ENCODE peak calls at places on chromosomes 6 and 20, in eight cellular contexts. One of them, this sample, is unnamed.

GRCh38 chr20:39935921-39936320 is 753.1 kb downstream of the MAFB start:
- DNase-seq in HFF-Myc: no peak
- DNase-seq in HL-60: no peak
- DNase-seq in coronary artery: no peak
- DNase-seq in nephron progenitor cell: no peak
- DNase-seq in lower lobe of right lung: no peak
- DNase-seq in A549: no peak
- DNase-seq in Peyer's patch: no peak
- DNase-seq in this sample: no peak

GRCh38 chr6:103870970-103871369 is 988.7 kb downstream of the HACE1 start:
- DNase-seq in nephron progenitor cell: no peak
- DNase-seq in A549: no peak
- DNase-seq in HL-60: no peak
- DNase-seq in HFF-Myc: no peak
- DNase-seq in coronary artery: no peak
- DNase-seq in Peyer's patch: no peak
- DNase-seq in lower lobe of right lung: no peak
- DNase-seq in this sample: no peak

GRCh38 chr6:89843070-89843469 is 13.4 kb downstream of the CASP8AP2 start:
- DNase-seq in Peyer's patch: no peak
- DNase-seq in A549: no peak
- DNase-seq in HL-60: no peak
- DNase-seq in HFF-Myc: no peak
- DNase-seq in coronary artery: no peak
- DNase-seq in lower lobe of right lung: no peak
- DNase-seq in nephron progenitor cell: no peak
- DNase-seq in this sample: no peak

GRCh38 chr20:17345321-17345720 is 118.5 kb downstream of the PCSK2 start:
- DNase-seq in lower lobe of right lung: no peak
- DNase-seq in HFF-Myc: no peak
- DNase-seq in A549: no peak
- DNase-seq in Peyer's patch: no peak
- DNase-seq in HL-60: no peak
- DNase-seq in nephron progenitor cell: no peak
- DNase-seq in coronary artery: no peak
- DNase-seq in this sample: no peak

GRCh38 chr6:34143884-34144580 is 1.9 kb downstream of the GRM4 start:
- DNase-seq in lower lobe of right lung: no peak
- DNase-seq in nephron progenitor cell: peak; percentile 84
- DNase-seq in coronary artery: no peak
- DNase-seq in HL-60: no peak
- DNase-seq in HFF-Myc: no peak
- DNase-seq in A549: peak; percentile 40
- DNase-seq in Peyer's patch: peak; percentile 36
- DNase-seq in this sample: peak; percentile 69

GRCh38 chr20:48294196-48294595 is 508.9 kb upstream of the SULF2 start:
- DNase-seq in lower lobe of right lung: no peak
- DNase-seq in coronary artery: no peak
- DNase-seq in nephron progenitor cell: no peak
- DNase-seq in Peyer's patch: no peak
- DNase-seq in HFF-Myc: no peak
- DNase-seq in HL-60: no peak
- DNase-seq in A549: no peak
- DNase-seq in this sample: no peak

GRCh38 chr6:81762132-81762531 is 9.7 kb upstream of the TENT5A start:
- DNase-seq in coronary artery: no peak
- DNase-seq in Peyer's patch: no peak
- DNase-seq in HL-60: no peak
- DNase-seq in A549: no peak
- DNase-seq in lower lobe of right lung: no peak
- DNase-seq in HFF-Myc: no peak
- DNase-seq in nephron progenitor cell: no peak
- DNase-seq in this sample: no peak

GRCh38 chr6:98672681-98673475 is 161.5 kb upstream of the POU3F2 start:
- DNase-seq in lower lobe of right lung: no peak
- DNase-seq in nephron progenitor cell: no peak
- DNase-seq in HL-60: no peak
- DNase-seq in HFF-Myc: no peak
- DNase-seq in coronary artery: no peak
- DNase-seq in Peyer's patch: no peak
- DNase-seq in A549: no peak
- DNase-seq in this sample: no peak

GRCh38 chr6:4378319-4378996 is 243.1 kb upstream of the ECI2 start:
- DNase-seq in lower lobe of right lung: no peak
- DNase-seq in A549: no peak
- DNase-seq in nephron progenitor cell: no peak
- DNase-seq in Peyer's patch: no peak
- DNase-seq in coronary artery: no peak
- DNase-seq in HL-60: no peak
- DNase-seq in HFF-Myc: no peak
- DNase-seq in this sample: no peak

GRCh38 chr20:22576273-22576672 is 8.1 kb downstream of the FOXA2 start:
- DNase-seq in coronary artery: no peak
- DNase-seq in Peyer's patch: no peak
- DNase-seq in nephron progenitor cell: no peak
- DNase-seq in A549: no peak
- DNase-seq in lower lobe of right lung: no peak
- DNase-seq in HL-60: no peak
- DNase-seq in HFF-Myc: no peak
- DNase-seq in this sample: no peak

GRCh38 chr6:166586424-166587156 is at the start of gene RAMACL:
- DNase-seq in Peyer's patch: peak; percentile 85
- DNase-seq in A549: peak; percentile 21
- DNase-seq in HL-60: no peak
- DNase-seq in lower lobe of right lung: no peak
- DNase-seq in nephron progenitor cell: peak; percentile 26
- DNase-seq in coronary artery: no peak
- DNase-seq in HFF-Myc: no peak
- DNase-seq in this sample: peak; percentile 83

GRCh38 chr6:165468836-165469235 is 159.4 kb upstream of the C6orf118 start:
- DNase-seq in A549: no peak
- DNase-seq in lower lobe of right lung: no peak
- DNase-seq in Peyer's patch: no peak
- DNase-seq in HL-60: no peak
- DNase-seq in nephron progenitor cell: no peak
- DNase-seq in coronary artery: no peak
- DNase-seq in HFF-Myc: no peak
- DNase-seq in this sample: no peak

GRCh38 chr6:165468361-165468760 is 159.0 kb upstream of the C6orf118 start:
- DNase-seq in lower lobe of right lung: no peak
- DNase-seq in coronary artery: no peak
- DNase-seq in HL-60: no peak
- DNase-seq in nephron progenitor cell: no peak
- DNase-seq in A549: no peak
- DNase-seq in HFF-Myc: no peak
- DNase-seq in Peyer's patch: no peak
- DNase-seq in this sample: no peak

DNA sequence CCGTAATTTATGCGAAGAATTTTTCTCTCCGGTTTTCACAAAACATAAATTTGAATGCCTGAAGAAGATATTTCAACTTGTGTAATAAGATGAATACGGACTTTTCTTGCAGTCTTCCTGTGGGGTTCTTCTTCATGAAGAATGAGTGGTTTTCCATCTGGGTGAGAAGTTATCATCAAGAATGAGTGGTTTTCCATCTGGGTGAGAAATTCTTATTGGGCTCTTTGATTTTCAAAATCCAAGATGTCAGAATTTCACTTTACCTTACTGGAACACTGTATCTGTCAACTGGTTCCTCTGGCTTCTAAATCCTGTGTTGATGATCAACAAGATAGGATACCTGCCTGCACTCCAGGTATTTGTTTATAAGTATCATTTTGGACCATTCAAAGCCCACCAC is 160.1 kb upstream of the C6orf118 start:
- DNase-seq in HFF-Myc: no peak
- DNase-seq in HL-60: no peak
- DNase-seq in nephron progenitor cell: no peak
- DNase-seq in lower lobe of right lung: no peak
- DNase-seq in coronary artery: no peak
- DNase-seq in Peyer's patch: no peak
- DNase-seq in A549: no peak
- DNase-seq in this sample: no peak
- TF ChIP-seq CTCF in HFF-Myc: no peak
- TF ChIP-seq CTCF in HL-60: no peak
- TF ChIP-seq CTCF in nephron progenitor cell: no peak
- TF ChIP-seq CTCF in lower lobe of right lung: no peak
- TF ChIP-seq CTCF in coronary artery: no peak
- TF ChIP-seq CTCF in Peyer's patch: no peak
- TF ChIP-seq CTCF in A549: no peak
- TF ChIP-seq CTCF in this sample: no peak

DNA sequence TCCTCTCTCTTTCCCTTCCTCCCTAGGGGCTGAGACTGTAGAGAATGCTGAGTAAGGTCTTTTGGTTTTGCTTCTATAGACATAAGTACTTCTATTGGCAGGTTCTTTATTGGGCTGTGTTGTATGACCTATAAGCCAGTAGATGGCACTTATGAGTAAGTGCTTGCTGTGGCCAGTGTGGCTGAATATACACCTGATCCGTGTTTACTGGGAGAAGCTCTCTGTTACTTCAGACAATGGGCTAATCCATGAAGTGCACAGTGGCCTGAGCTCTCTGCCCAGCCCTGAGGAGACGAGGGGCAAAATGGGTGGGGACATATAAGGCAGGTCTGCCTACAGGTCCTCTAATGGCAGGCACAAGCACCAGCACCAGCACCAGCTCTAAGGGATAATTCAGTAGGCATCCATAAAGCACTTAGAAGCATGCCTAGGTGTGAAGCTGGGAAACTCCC is 610.3 kb downstream of the RNF144B start:
- DNase-seq in coronary artery: no peak
- DNase-seq in A549: peak; percentile 5
- DNase-seq in HL-60: peak; percentile 8
- DNase-seq in lower lobe of right lung: no peak
- DNase-seq in nephron progenitor cell: peak; percentile 5
- DNase-seq in Peyer's patch: no peak
- DNase-seq in HFF-Myc: peak; percentile 0
- DNase-seq in this sample: peak; percentile 29
- TF ChIP-seq CTCF in coronary artery: no peak
- TF ChIP-seq CTCF in A549: peak; percentile 38
- TF ChIP-seq CTCF in HL-60: peak; percentile 47
- TF ChIP-seq CTCF in lower lobe of right lung: peak; percentile 51
- TF ChIP-seq CTCF in nephron progenitor cell: peak; percentile 64
- TF ChIP-seq CTCF in Peyer's patch: peak; percentile 51
- TF ChIP-seq CTCF in HFF-Myc: peak; percentile 22
- TF ChIP-seq CTCF in this sample: peak; percentile 41

GRCh38 chr6:116011096-116011401 is 49.6 kb downstream of the FRK start:
- DNase-seq in A549: no peak
- DNase-seq in coronary artery: no peak
- DNase-seq in HFF-Myc: no peak
- DNase-seq in lower lobe of right lung: no peak
- DNase-seq in Peyer's patch: no peak
- DNase-seq in HL-60: no peak
- DNase-seq in nephron progenitor cell: no peak
- DNase-seq in this sample: no peak
- TF ChIP-seq CTCF in A549: no peak
- TF ChIP-seq CTCF in coronary artery: no peak
- TF ChIP-seq CTCF in HFF-Myc: no peak
- TF ChIP-seq CTCF in lower lobe of right lung: no peak
- TF ChIP-seq CTCF in Peyer's patch: no peak
- TF ChIP-seq CTCF in HL-60: no peak
- TF ChIP-seq CTCF in nephron progenitor cell: peak; percentile 14
- TF ChIP-seq CTCF in this sample: no peak

DNA sequence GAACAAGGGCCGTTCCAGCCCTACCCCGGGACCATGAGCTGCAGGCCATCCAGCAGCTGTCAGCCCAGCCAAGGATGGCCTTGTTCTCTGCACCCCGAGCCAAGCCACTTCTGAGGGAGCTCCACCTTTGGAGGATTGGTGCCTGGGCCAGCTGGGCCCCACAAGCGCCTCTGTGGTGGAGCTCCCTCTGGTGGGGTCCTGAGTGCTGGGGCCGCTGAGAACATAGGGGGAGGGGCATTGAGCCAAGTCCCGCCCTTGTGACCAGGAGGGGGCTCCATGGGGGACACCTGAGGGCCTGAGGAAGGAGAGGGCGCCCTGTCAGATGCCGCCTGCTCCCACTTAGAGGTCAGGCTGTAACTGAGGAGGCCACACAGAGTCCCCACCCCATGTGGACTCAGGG is 43.2 kb downstream of the YTHDF1 start:
- DNase-seq in coronary artery: no peak
- DNase-seq in A549: no peak
- DNase-seq in HL-60: no peak
- DNase-seq in lower lobe of right lung: no peak
- DNase-seq in Peyer's patch: no peak
- DNase-seq in nephron progenitor cell: no peak
- DNase-seq in HFF-Myc: no peak
- DNase-seq in this sample: no peak
- TF ChIP-seq CTCF in coronary artery: no peak
- TF ChIP-seq CTCF in A549: no peak
- TF ChIP-seq CTCF in HL-60: no peak
- TF ChIP-seq CTCF in lower lobe of right lung: no peak
- TF ChIP-seq CTCF in Peyer's patch: no peak
- TF ChIP-seq CTCF in nephron progenitor cell: no peak
- TF ChIP-seq CTCF in HFF-Myc: peak; percentile 38
- TF ChIP-seq CTCF in this sample: peak; percentile 12

GRCh38 chr6:35388772-35389352 is 46.5 kb downstream of the PPARD start:
- DNase-seq in A549: no peak
- DNase-seq in HFF-Myc: no peak
- DNase-seq in coronary artery: no peak
- DNase-seq in nephron progenitor cell: no peak
- DNase-seq in Peyer's patch: no peak
- DNase-seq in lower lobe of right lung: no peak
- DNase-seq in HL-60: no peak
- DNase-seq in this sample: no peak
- TF ChIP-seq CTCF in A549: no peak
- TF ChIP-seq CTCF in HFF-Myc: no peak
- TF ChIP-seq CTCF in coronary artery: no peak
- TF ChIP-seq CTCF in nephron progenitor cell: no peak
- TF ChIP-seq CTCF in Peyer's patch: no peak
- TF ChIP-seq CTCF in lower lobe of right lung: no peak
- TF ChIP-seq CTCF in HL-60: no peak
- TF ChIP-seq CTCF in this sample: no peak

GRCh38 chr6:99821164-99821563 is 172.9 kb downstream of the MCHR2 start:
- DNase-seq in HL-60: no peak
- DNase-seq in lower lobe of right lung: no peak
- DNase-seq in coronary artery: no peak
- DNase-seq in nephron progenitor cell: no peak
- DNase-seq in A549: no peak
- DNase-seq in Peyer's patch: no peak
- DNase-seq in HFF-Myc: no peak
- DNase-seq in this sample: no peak

GRCh38 chr6:99818161-99818560 is 175.9 kb downstream of the MCHR2 start:
- DNase-seq in HL-60: no peak
- DNase-seq in Peyer's patch: no peak
- DNase-seq in lower lobe of right lung: no peak
- DNase-seq in A549: no peak
- DNase-seq in nephron progenitor cell: no peak
- DNase-seq in HFF-Myc: no peak
- DNase-seq in coronary artery: no peak
- DNase-seq in this sample: no peak

GRCh38 chr6:99819853-99820252 is 174.2 kb downstream of the MCHR2 start:
- DNase-seq in A549: no peak
- DNase-seq in nephron progenitor cell: no peak
- DNase-seq in HL-60: no peak
- DNase-seq in Peyer's patch: no peak
- DNase-seq in coronary artery: no peak
- DNase-seq in lower lobe of right lung: no peak
- DNase-seq in HFF-Myc: no peak
- DNase-seq in this sample: no peak

GRCh38 chr6:99822741-99823512 is 171.1 kb downstream of the MCHR2 start:
- DNase-seq in HL-60: peak; percentile 25
- DNase-seq in A549: peak; percentile 22
- DNase-seq in Peyer's patch: no peak
- DNase-seq in coronary artery: no peak
- DNase-seq in lower lobe of right lung: no peak
- DNase-seq in nephron progenitor cell: peak; percentile 9
- DNase-seq in HFF-Myc: peak; percentile 48
- DNase-seq in this sample: peak; percentile 60
- TF ChIP-seq CTCF in HL-60: no peak
- TF ChIP-seq CTCF in A549: peak; percentile 41
- TF ChIP-seq CTCF in Peyer's patch: peak; percentile 33
- TF ChIP-seq CTCF in coronary artery: no peak
- TF ChIP-seq CTCF in lower lobe of right lung: no peak
- TF ChIP-seq CTCF in nephron progenitor cell: peak; percentile 39
- TF ChIP-seq CTCF in HFF-Myc: peak; percentile 53
- TF ChIP-seq CTCF in this sample: peak; percentile 13

This sample was measured in GM13976.